ENCODE peak calls at places on chromosomes 3 and 15, in four cellular contexts. S is A549, F is astrocyte, Q is PC-3. C is an unnamed sample.
A peak's percentile ranks its signal among the peaks of the same experiment; 100 is the strongest.

GRCh38 chr15:60221356-60221755 is 176.4 kb downstream of the ANXA2 start:
- DNase-seq in F (no peak), S (no peak), Q (no peak), C (no peak)

GRCh38 chr3:170076715-170077238 is 39.0 kb downstream of the GPR160 start:
- DNase-seq in S (no peak), Q (peak; percentile 49), F (peak; percentile 60), C (no peak)

GRCh38 chr15:50066693-50067092 is 52.3 kb downstream of the ATP8B4 start:
- DNase-seq in S (no peak), Q (no peak), F (no peak), C (no peak)

GRCh38 chr3:45225465-45226205 is 452 bp downstream of the TMEM158 start:
- DNase-seq in Q (peak; percentile 14), S (no peak), F (peak; percentile 23), C (peak; percentile 54)

GRCh38 chr3:4856986-4857385 is 122.3 kb upstream of the BHLHE40 start:
- DNase-seq in Q (no peak), S (no peak), F (no peak), C (no peak)

GRCh38 chr3:107198522-107199271 is 178.5 kb upstream of the CCDC54 start:
- DNase-seq in F (peak; percentile 87), S (no peak), Q (no peak), C (no peak)

GRCh38 chr3:38609386-38610111 is 39.9 kb downstream of the SCN5A start:
- DNase-seq in S (no peak), Q (no peak), F (no peak), C (no peak)

GRCh38 chr3:46296826-46297225 is 54.6 kb downstream of the CCR3 start:
- DNase-seq in S (no peak), F (no peak), Q (no peak), C (no peak)

GRCh38 chr15:92715753-92716152 is 60.2 kb upstream of the FAM174B start:
- DNase-seq in F (peak; percentile 70), S (no peak), Q (peak; percentile 7), C (no peak)

GRCh38 chr3:188534633-188535032 is 380.7 kb downstream of the LPP start:
- DNase-seq in F (peak; percentile 46), Q (peak; percentile 27), S (no peak), C (no peak)

GRCh38 chr15:81531971-81532370 is 158.0 kb upstream of the TMC3 start:
- DNase-seq in F (no peak), S (no peak), Q (peak; percentile 56), C (no peak)

GRCh38 chr3:127011270-127011992 is 28.5 kb downstream of the PLXNA1 start:
- DNase-seq in F (no peak), S (no peak), Q (no peak), C (no peak)

GRCh38 chr15:50798684-50799083 is 33.2 kb upstream of the SPPL2A start:
- DNase-seq in Q (peak; percentile 61), F (no peak), S (no peak), C (no peak)

DNA sequence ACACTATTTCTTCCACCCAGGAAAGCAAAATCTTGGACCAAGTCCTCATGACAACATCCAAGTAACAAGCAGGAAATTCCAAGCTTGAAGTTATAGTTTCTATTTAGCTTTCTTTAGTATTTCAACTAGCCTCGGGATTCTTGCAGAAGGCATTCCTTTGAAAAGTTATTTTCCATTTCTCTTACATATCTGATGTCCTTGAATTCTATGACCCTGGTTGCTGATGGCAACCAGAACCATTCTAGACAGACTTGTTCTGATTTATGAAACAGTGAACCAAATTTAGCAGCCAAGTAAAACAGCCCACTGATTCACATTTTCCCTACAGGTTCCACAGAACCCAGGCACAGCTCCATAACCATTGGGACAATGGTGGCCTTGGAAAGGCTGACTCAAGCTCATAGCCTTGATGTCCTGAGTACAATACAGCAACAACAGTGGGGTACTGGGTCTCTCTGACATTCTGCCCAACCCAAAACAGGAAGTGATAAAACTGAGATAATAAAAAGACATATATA is 26.4 kb downstream of the P3H2 start:
- DNase-seq in F (peak; percentile 80), Q (no peak), S (no peak), C (no peak)
- H3K4me2 ChIP-seq in F (peak overlapping the region; percentile 32), Q (no peak overlapping the region), S (peak overlapping the region; percentile 45), C (no peak overlapping the region)

DNA sequence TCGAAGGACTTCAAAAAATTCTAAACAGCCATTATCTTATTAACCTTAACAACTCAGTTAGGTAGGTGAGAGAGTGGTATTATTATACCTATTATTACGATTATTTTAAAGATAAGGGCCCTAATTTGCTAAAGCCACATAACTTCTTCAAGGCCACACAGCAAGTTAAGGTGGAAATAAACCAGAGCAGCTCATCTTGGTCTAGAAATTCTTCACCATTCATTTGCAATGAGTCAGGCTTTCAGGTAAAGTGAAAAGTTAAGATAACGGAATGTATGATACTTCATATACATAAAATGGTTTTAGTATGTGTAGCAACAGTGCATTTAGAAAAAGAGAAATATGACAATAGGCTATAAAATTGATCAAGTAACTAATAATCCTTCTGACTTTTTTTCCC is 920.2 kb downstream of the ROBO1 start:
- DNase-seq in F (no peak), Q (peak; percentile 4), S (no peak), C (no peak)
- H3K4me2 ChIP-seq in F (no peak overlapping the region), Q (no peak overlapping the region), S (no peak overlapping the region), C (no peak overlapping the region)

GRCh38 chr15:35394416-35394815 is 151.5 kb downstream of the DPH6 start:
- DNase-seq in F (no peak), S (no peak), Q (no peak), C (no peak)

GRCh38 chr15:35397027-35397426 is 148.9 kb downstream of the DPH6 start:
- DNase-seq in S (no peak), F (no peak), Q (no peak), C (no peak)

GRCh38 chr15:35393403-35393802 is 152.6 kb downstream of the DPH6 start:
- DNase-seq in Q (no peak), S (no peak), F (no peak), C (no peak)
- H3K4me2 ChIP-seq in Q (no peak overlapping the region), S (no peak overlapping the region), F (no peak overlapping the region), C (no peak overlapping the region)

GRCh38 chr15:67116742-67117141 is 51.3 kb downstream of the SMAD3 start:
- DNase-seq in Q (peak; percentile 62), F (no peak), S (peak; percentile 79), C (peak; percentile 12)

GRCh38 chr15:67119238-67119846 is 53.9 kb downstream of the SMAD3 start:
- DNase-seq in S (no peak), Q (no peak), F (no peak), C (no peak)

GRCh38 chr15:67115567-67115966 is 50.2 kb downstream of the SMAD3 start:
- DNase-seq in Q (no peak), S (no peak), F (no peak), C (no peak)

GRCh38 chr15:67118808-67119207 is 53.4 kb downstream of the SMAD3 start:
- DNase-seq in Q (peak; percentile 44), F (no peak), S (no peak), C (no peak)

GRCh38 chr15:67117356-67117755 is 52.0 kb downstream of the SMAD3 start:
- DNase-seq in F (peak; percentile 64), S (no peak), Q (no peak), C (no peak)
- H3K4me2 ChIP-seq in F (no peak overlapping the region), S (peak overlapping the region; percentile 72), Q (no peak overlapping the region), C (no peak overlapping the region)

DNA sequence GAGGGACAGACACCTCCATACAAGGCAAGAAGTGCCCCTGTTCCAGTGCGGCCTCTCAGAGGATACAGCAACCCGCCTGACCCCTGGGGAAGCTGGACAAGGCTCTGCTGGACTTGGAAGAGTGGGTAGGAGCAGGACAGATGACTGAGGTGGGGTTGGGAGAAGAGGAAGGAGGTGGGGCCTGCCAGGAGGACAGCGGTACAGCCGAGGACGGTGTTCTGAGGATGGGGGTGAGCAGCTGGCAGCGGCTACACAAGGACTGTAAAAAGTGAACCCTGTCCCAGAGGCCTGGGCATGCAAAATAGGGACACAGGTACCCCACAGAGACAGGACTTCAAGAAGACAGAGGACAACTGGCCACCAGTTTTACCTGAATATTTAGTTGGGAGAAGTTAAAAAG is 23.5 kb upstream of the ELP6 start:
- DNase-seq in S (no peak), F (no peak), Q (no peak), C (no peak)
- H3K4me2 ChIP-seq in S (no peak overlapping the region), F (no peak overlapping the region), Q (no peak overlapping the region), C (no peak overlapping the region)

GRCh38 chr3:108605028-108605427 is 15.5 kb downstream of the DZIP3 start:
- DNase-seq in F (no peak), Q (no peak), S (no peak), C (no peak)

GRCh38 chr3:108603689-108604088 is 14.2 kb downstream of the DZIP3 start:
- DNase-seq in F (peak; percentile 25), Q (peak; percentile 44), S (no peak), C (no peak)

GRCh38 chr3:108602935-108603294 is 13.4 kb downstream of the DZIP3 start:
- DNase-seq in Q (no peak), S (no peak), F (no peak), C (no peak)

GRCh38 chr3:108599677-108600409 is 10.3 kb downstream of the DZIP3 start:
- DNase-seq in F (no peak), Q (no peak), S (no peak), C (no peak)

DNA sequence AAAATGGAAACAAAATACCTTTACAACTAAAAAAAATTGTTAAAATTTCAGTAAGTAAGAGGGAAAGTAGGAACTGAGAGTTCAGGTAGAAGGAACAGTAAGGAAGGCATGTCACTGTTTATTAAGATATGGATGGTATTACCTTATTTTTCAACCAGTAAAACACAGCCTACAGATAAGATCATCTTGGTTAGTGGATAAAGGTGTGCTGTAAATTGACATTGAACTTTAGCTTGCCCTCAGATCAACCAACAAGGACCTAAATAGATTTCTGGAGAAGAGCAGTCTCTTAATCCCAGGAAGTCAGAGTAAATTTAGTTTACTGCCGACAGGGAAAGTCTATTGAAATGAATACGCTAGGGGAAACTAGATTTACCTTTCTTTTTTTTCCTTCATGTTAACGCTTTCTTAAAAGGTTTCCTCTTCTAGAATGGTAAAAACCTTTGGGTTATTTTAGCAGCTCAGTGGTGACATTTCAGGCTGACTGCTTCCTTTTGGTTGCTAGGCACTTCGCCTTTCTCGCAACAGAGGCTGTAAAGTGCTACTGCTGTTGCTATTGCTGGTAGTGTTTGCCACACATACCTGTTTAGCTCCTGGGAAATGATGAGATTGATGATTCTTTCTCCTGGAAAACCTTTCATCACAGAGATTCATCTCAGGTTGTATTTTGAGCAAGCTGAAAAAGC is 12.9 kb downstream of the DZIP3 start:
- DNase-seq in F (no peak), Q (no peak), S (no peak), C (no peak)
- H3K4me2 ChIP-seq in F (no peak overlapping the region), Q (no peak overlapping the region), S (no peak overlapping the region), C (no peak overlapping the region)

GRCh38 chr3:150348500-150348899 is 59.6 kb upstream of the TSC22D2 start:
- DNase-seq in S (peak; percentile 81), Q (peak; percentile 96), F (peak; percentile 89), C (no peak)
- H3K4me2 ChIP-seq in S (peak overlapping the region; percentile 73), Q (peak overlapping the region; percentile 83), F (peak overlapping the region; percentile 68), C (no peak overlapping the region)